ENCODE peak calls at places on chromosomes 16 and 17, in ten cellular contexts. U, W, N, P, V, K, A, H, T and B are unnamed samples.

GRCh38 chr16:4972938-4973587 is 14.9 kb downstream of the SEC14L5 start:
- DNase-seq in K (no peak), H (no peak), N (no peak), W (no peak), V (no peak), P (no peak), U (no peak), T (no peak), A (no peak), B (no peak)

GRCh38 chr17:6641374-6641818 is 536 bp downstream of the TXNDC17 start:
- DNase-seq in U (no peak), A (no peak), V (no peak), K (no peak), W (no peak), T (peak; percentile 33), N (no peak), P (peak; percentile 39), H (no peak), B (no peak)

GRCh38 chr16:86513471-86514277 is 3.3 kb downstream of the FOXF1 start:
- DNase-seq in N (no peak), A (no peak), K (no peak), P (no peak), V (no peak), H (no peak), W (no peak), U (no peak), T (no peak), B (peak; percentile 5)

GRCh38 chr16:27867122-27868110 is 196.1 kb downstream of the GSG1L start:
- DNase-seq in P (peak; percentile 30), T (peak; percentile 68), A (peak; percentile 10), H (no peak), W (no peak), U (peak; percentile 88), V (peak; percentile 33), N (peak; percentile 84), K (peak; percentile 45), B (peak; percentile 45)

GRCh38 chr17:78555741-78556401 is 21.3 kb downstream of the DNAH17 start:
- DNase-seq in V (no peak), H (no peak), W (no peak), P (no peak), A (no peak), U (no peak), N (no peak), K (no peak), T (no peak), B (no peak)

GRCh38 chr17:57724038-57724728 is 20.9 kb downstream of the CCDC182 start:
- DNase-seq in V (no peak), W (no peak), H (no peak), K (no peak), N (no peak), T (no peak), P (no peak), U (no peak), A (no peak), B (no peak)

GRCh38 chr16:74871608-74872007 is 97.0 kb upstream of the FA2H start:
- DNase-seq in U (no peak), A (no peak), W (no peak), K (no peak), H (no peak), V (no peak), T (no peak), P (no peak), N (no peak), B (no peak)

GRCh38 chr16:75340715-75341500 is 89.5 kb upstream of the BCAR1 start:
- DNase-seq in U (no peak), W (no peak), A (no peak), P (no peak), T (no peak), N (peak; percentile 35), V (no peak), H (no peak), K (no peak), B (no peak)

GRCh38 chr17:1031711-1032110 is 34.8 kb downstream of the TIMM22 start:
- DNase-seq in A (no peak), V (peak; percentile 83), T (no peak), N (peak; percentile 58), U (peak; percentile 83), H (no peak), W (peak; percentile 78), P (no peak), K (peak; percentile 40), B (no peak)

GRCh38 chr17:1029196-1029911 is 32.4 kb downstream of the TIMM22 start:
- DNase-seq in N (no peak), K (peak; percentile 39), H (peak; percentile 87), W (peak; percentile 87), T (peak; percentile 20), V (peak; percentile 58), A (no peak), P (no peak), U (no peak), B (no peak)

GRCh38 chr17:1032391-1032790 is 35.5 kb downstream of the TIMM22 start:
- DNase-seq in P (no peak), W (no peak), V (no peak), A (no peak), T (no peak), U (no peak), K (no peak), H (no peak), N (no peak), B (no peak)

GRCh38 chr17:1030684-1031557 is 34.0 kb downstream of the TIMM22 start:
- DNase-seq in V (peak; percentile 66), T (no peak), W (no peak), N (no peak), H (peak; percentile 72), P (no peak), K (no peak), U (peak; percentile 24), A (no peak), B (no peak)

DNA sequence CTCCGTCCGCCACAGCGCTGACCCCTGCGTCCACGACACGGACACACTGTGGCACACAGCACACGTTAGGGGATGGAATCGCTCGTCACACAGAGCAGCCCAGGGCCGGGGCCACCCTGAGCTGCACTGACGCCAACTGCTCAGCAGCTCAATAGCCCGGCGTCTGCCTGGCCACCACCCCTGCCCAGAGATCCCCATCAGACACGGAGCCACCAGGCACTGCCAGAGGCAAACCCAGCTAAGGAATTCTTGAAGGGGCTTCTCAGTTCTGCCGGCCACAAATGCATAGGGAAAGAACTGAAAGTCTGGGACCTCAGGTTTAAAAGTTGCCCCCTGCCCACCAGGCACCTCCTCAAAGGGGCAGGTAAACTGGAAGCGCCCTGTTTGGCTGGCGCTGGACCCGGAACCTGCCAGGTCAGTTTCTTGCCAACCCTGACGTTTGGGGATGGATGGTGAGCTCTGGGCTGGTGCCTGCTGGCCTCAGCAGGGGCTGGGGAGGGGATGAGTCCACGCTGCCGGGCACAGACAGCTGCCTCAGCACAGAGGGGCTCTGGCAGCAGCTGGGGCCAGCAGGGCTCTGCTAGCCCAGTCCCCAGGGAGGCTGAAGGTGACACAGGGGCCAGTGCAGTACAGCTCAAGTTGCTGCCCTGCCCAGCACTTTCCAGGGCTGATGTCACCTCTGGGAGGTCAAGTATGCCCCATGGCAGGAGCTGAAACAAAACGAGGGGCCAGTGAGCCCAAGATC is 33.2 kb downstream of the TIMM22 start:
- DNase-seq in V (no peak), N (no peak), W (no peak), P (no peak), U (no peak), H (no peak), T (no peak), A (no peak), K (no peak), B (no peak)
- H3K4me3 ChIP-seq in V (peak overlapping the region; percentile 68), N (no peak overlapping the region), W (peak overlapping the region; percentile 51), P (no peak overlapping the region), U (no peak overlapping the region), H (peak overlapping the region; percentile 61), T (no peak overlapping the region), A (no peak overlapping the region), K (no peak overlapping the region), B (no peak overlapping the region)

GRCh38 chr17:37743612-37743874 is 1.3 kb downstream of the HNF1B start:
- DNase-seq in N (no peak), U (peak; percentile 66), P (peak; percentile 1), W (no peak), T (no peak), V (no peak), K (peak; percentile 75), H (no peak), A (no peak), B (peak; percentile 9)

GRCh38 chr17:37740861-37741260 is 4.0 kb downstream of the HNF1B start:
- DNase-seq in K (no peak), H (no peak), T (no peak), N (no peak), V (no peak), P (no peak), A (no peak), W (no peak), U (no peak), B (no peak)

GRCh38 chr17:37742114-37742761 is 2.6 kb downstream of the HNF1B start:
- DNase-seq in A (no peak), N (peak; percentile 46), K (peak; percentile 55), T (peak; percentile 16), V (no peak), H (no peak), W (no peak), U (peak; percentile 75), P (peak; percentile 1), B (no peak)

GRCh38 chr17:37742762-37743611 is 1.9 kb downstream of the HNF1B start:
- DNase-seq in H (no peak), N (peak; percentile 34), P (peak; percentile 10), A (no peak), V (no peak), K (peak; percentile 61), U (peak; percentile 59), T (no peak), W (no peak), B (no peak)

GRCh38 chr17:37741334-37742113 is 3.3 kb downstream of the HNF1B start:
- DNase-seq in W (no peak), K (no peak), V (no peak), T (no peak), A (no peak), H (no peak), N (no peak), U (no peak), P (no peak), B (no peak)
- H3K27me3 ChIP-seq in W (peaks cover 38% of the 10 kb centered on the region), K (no peaks in the 10 kb centered on the region), V (peaks cover 100% of the 10 kb centered on the region), T (peaks cover 56% of the 10 kb centered on the region), A (peaks cover 16% of the 10 kb centered on the region), H (peaks cover 70% of the 10 kb centered on the region), N (peaks cover 97% of the 10 kb centered on the region), U (peaks cover 100% of the 10 kb centered on the region), P (peaks cover 66% of the 10 kb centered on the region), B (peaks cover 63% of the 10 kb centered on the region)

GRCh38 chr17:16652252-16652651 is 1.4 kb downstream of the ZNF624 start:
- DNase-seq in H (no peak), V (no peak), K (no peak), N (no peak), P (no peak), U (no peak), T (no peak), A (no peak), W (no peak), B (no peak)

GRCh38 chr17:16652847-16653366 is 743 bp downstream of the ZNF624 start:
- DNase-seq in P (no peak), W (no peak), A (no peak), V (no peak), T (no peak), H (no peak), N (no peak), U (no peak), K (no peak), B (no peak)

GRCh38 chr17:16653367-16654041 is at the start of gene ZNF624:
- DNase-seq in H (peak; percentile 93), K (peak; percentile 99), A (peak; percentile 87), N (peak; percentile 98), P (peak; percentile 84), U (peak; percentile 99), V (peak; percentile 97), T (peak; percentile 90), W (peak; percentile 97), B (peak; percentile 81)

DNA sequence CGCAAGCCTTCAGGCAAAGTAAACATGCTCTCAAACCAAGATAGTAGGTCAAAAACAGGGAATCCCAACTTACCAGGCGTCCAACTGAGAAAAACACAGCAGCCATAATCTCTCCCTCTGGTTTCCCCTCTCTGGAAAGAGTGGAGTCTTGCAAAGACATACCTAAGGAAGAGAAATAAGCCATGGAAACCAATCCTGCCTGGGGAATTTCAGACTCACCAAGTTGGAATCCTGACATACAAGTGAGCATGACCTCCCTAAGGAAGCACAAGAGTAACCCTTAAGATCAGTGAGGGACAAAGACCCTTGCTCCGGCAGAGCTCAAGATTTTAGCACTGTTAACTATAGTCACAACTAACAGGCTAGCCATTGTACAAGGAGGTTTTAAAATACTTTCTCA is 4.1 kb downstream of the ZNF624 start:
- DNase-seq in V (no peak), H (no peak), T (no peak), W (no peak), K (no peak), U (no peak), A (no peak), P (no peak), N (no peak), B (no peak)
- H3K9me3 ChIP-seq in V (no peaks in the 10 kb centered on the region), H (no peaks in the 10 kb centered on the region), T (no peaks in the 10 kb centered on the region), W (no peaks in the 10 kb centered on the region), K (no peaks in the 10 kb centered on the region), U (no peaks in the 10 kb centered on the region), A (no peaks in the 10 kb centered on the region), P (no peaks in the 10 kb centered on the region), N (no peaks in the 10 kb centered on the region), B (no peaks in the 10 kb centered on the region)

GRCh38 chr16:54937673-54938350 is 7.1 kb downstream of the IRX5 start:
- DNase-seq in A (no peak), H (no peak), U (no peak), V (no peak), K (no peak), W (no peak), T (peak; percentile 41), P (no peak), N (no peak), B (no peak)
- H3K4me3 ChIP-seq in A (no peak overlapping the region), H (peak overlapping the region; percentile 47), U (peak overlapping the region; percentile 55), V (peak overlapping the region; percentile 85), K (no peak overlapping the region), W (peak overlapping the region; percentile 31), T (peak overlapping the region; percentile 64), P (no peak overlapping the region), N (no peak overlapping the region), B (no peak overlapping the region)